ENCODE peak calls at places on chromosome 5, in ten cellular contexts. T, A, O, E, B, H, F, L, M and X are unnamed samples.

GRCh38 chr5:137272831-137273230 is 226.3 kb downstream of the SPOCK1 start:
- DNase-seq in A (no peak), M (no peak), H (no peak), E (no peak), O (no peak), F (no peak), T (no peak), L (no peak), B (no peak), X (no peak)

GRCh38 chr5:102681403-102681983 is 73.6 kb upstream of the PAM start:
- DNase-seq in A (peak; percentile 70), O (peak; percentile 32), M (no peak), E (peak; percentile 64), F (peak; percentile 70), H (peak; percentile 82), T (peak; percentile 81), L (peak; percentile 73), B (peak; percentile 81), X (no peak)

GRCh38 chr5:69265931-69266330 is 31.2 kb downstream of the CDK7 start:
- DNase-seq in B (peak; percentile 94), O (no peak), T (no peak), A (peak; percentile 59), L (no peak), H (no peak), F (no peak), E (no peak), M (no peak), X (peak; percentile 74)

GRCh38 chr5:174177976-174178600 is 132.6 kb downstream of the NSG2 start:
- DNase-seq in T (no peak), B (no peak), M (peak; percentile 37), F (no peak), O (no peak), E (peak; percentile 34), A (no peak), H (no peak), L (no peak), X (peak; percentile 36)

GRCh38 chr5:135262364-135262763 is 136.7 kb downstream of the MACROH2A1 start:
- DNase-seq in M (no peak), E (no peak), A (no peak), F (no peak), L (no peak), H (no peak), B (no peak), O (no peak), T (no peak), X (no peak)

GRCh38 chr5:138660051-138660572 is 84.9 kb upstream of the HSPA9 start:
- DNase-seq in H (no peak), A (no peak), L (no peak), T (no peak), B (no peak), F (no peak), E (no peak), M (no peak), O (no peak), X (no peak)

GRCh38 chr5:14760548-14761002 is 96.1 kb downstream of the OTULIN start:
- DNase-seq in L (no peak), B (no peak), T (no peak), F (no peak), E (no peak), H (no peak), A (no peak), O (peak; percentile 71), M (no peak), X (no peak)

GRCh38 chr5:160082589-160082988 is 36.7 kb downstream of the PWWP2A start:
- DNase-seq in B (peak; percentile 21), T (no peak), H (no peak), A (no peak), E (no peak), O (no peak), F (no peak), L (no peak), M (no peak), X (no peak)

GRCh38 chr5:36417668-36418067 is 116.0 kb upstream of the RANBP3L start:
- DNase-seq in F (no peak), O (no peak), H (no peak), L (no peak), T (no peak), M (no peak), A (peak; percentile 49), E (no peak), B (peak; percentile 93), X (no peak)

GRCh38 chr5:36417221-36417620 is 115.5 kb upstream of the RANBP3L start:
- DNase-seq in M (no peak), H (peak; percentile 43), O (no peak), A (no peak), F (no peak), B (no peak), T (no peak), E (no peak), L (no peak), X (no peak)

GRCh38 chr5:36418172-36418979 is 116.7 kb upstream of the RANBP3L start:
- DNase-seq in E (no peak), L (no peak), M (no peak), O (no peak), T (no peak), A (peak; percentile 24), H (peak; percentile 72), B (no peak), F (no peak), X (no peak)

GRCh38 chr5:36416605-36417004 is 114.9 kb upstream of the RANBP3L start:
- DNase-seq in A (no peak), O (no peak), B (no peak), F (no peak), H (no peak), T (no peak), L (no peak), M (no peak), E (no peak), X (no peak)

DNA sequence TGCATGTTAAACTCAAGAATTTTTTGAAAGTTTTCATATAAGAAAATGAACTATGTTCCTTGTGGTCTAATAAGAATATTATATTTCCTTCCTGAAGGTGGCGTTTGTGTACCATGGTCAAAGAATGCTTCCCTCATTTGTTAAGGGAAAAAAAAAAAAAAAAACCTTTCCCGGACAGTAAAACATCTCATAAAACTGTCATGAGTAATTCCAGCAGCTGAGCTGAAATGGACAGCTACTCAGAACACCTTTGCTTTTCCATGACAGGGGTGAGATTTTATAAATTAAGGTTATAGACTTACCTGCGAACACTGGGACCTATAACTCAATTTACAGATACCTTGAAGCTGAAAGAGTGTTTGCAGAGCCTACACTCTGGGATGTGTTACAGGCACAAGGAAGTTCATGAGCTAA is 113.2 kb upstream of the RANBP3L start:
- DNase-seq in M (no peak), T (no peak), A (peak; percentile 51), H (peak; percentile 74), B (peak; percentile 69), E (no peak), F (no peak), O (no peak), L (peak; percentile 54), X (no peak)
- TF ChIP-seq CTCF in M (no peak), T (peak; percentile 81), A (peak; percentile 64), H (peak; percentile 48), B (no peak), E (peak; percentile 69), F (peak; percentile 47), O (peak; percentile 65), L (peak; percentile 67), X (peak; percentile 68)

GRCh38 chr5:72358925-72359324 is 38.8 kb downstream of the PTCD2 start:
- DNase-seq in B (no peak), L (no peak), M (no peak), H (no peak), O (no peak), A (no peak), T (no peak), E (no peak), F (no peak), X (no peak)

GRCh38 chr5:72356361-72356760 is 36.2 kb downstream of the PTCD2 start:
- DNase-seq in A (no peak), B (no peak), E (no peak), L (no peak), F (no peak), M (no peak), O (no peak), H (no peak), T (no peak), X (no peak)

GRCh38 chr5:72353046-72353445 is 32.9 kb downstream of the PTCD2 start:
- DNase-seq in E (no peak), H (peak; percentile 98), O (no peak), M (no peak), B (no peak), A (no peak), F (no peak), T (no peak), L (peak; percentile 95), X (no peak)

GRCh38 chr5:72355706-72356299 is 35.6 kb downstream of the PTCD2 start:
- DNase-seq in H (peak; percentile 38), L (peak; percentile 22), O (peak; percentile 23), A (peak; percentile 16), B (peak; percentile 61), T (no peak), F (no peak), E (no peak), M (no peak), X (no peak)
- TF ChIP-seq CTCF in H (peak; percentile 41), L (peak; percentile 40), O (peak; percentile 67), A (no peak), B (peak; percentile 81), T (peak; percentile 26), F (peak; percentile 38), E (peak; percentile 68), M (no peak), X (peak; percentile 75)

DNA sequence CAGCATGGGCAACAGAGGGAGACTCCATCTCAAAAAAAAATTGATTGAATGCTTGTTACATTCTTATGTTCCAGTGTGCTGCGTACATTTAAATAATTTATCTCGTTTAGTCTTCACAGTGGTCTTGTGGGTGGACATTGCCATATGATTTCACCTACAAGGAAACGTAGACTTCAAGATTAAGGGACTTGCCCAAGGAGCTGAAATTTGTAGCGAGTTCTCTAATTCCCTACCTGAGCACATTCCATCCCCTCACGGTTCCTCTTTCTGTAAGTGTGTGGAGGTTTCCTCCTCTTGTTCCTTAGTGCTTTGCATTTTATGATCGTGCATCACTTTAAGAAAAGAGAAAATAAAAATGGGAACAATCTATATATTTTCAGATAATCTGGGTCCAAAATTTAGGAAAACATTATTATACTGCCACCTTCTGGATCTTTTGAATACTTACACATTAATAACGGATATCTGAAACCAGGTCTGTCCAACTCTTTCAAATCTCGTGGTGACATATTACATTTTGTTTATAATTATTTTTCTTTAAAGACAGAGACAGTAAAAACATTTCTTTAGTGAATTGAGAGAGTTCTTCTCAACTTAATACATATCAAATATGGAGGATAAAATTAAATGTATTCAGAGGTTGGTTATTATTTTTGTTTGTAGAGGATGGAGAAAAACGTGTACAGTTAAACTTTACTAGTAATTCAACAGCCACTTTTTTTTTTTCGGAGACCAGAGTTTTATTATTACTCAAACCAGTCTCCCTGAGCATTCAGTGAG is 29.9 kb upstream of the C7 start:
- DNase-seq in H (peak; percentile 54), L (peak; percentile 45), T (no peak), B (peak; percentile 46), A (no peak), O (no peak), F (no peak), E (no peak), M (no peak), X (no peak)
- TF ChIP-seq CTCF in H (peak; percentile 41), L (peak; percentile 60), T (peak; percentile 70), B (peak; percentile 46), A (no peak), O (peak; percentile 71), F (peak; percentile 73), E (peak; percentile 67), M (no peak), X (peak; percentile 64)

GRCh38 chr5:151002681-151003502 is 17.5 kb upstream of the GPX3 start:
- DNase-seq in F (no peak), T (no peak), B (no peak), E (peak; percentile 54), M (peak; percentile 81), A (no peak), O (no peak), L (no peak), H (no peak), X (no peak)

GRCh38 chr5:151001436-151001835 is 19.0 kb upstream of the GPX3 start:
- DNase-seq in O (no peak), E (peak; percentile 16), F (no peak), B (no peak), A (no peak), L (no peak), M (peak; percentile 73), T (no peak), H (no peak), X (no peak)

GRCh38 chr5:151004499-151004898 is 15.9 kb upstream of the GPX3 start:
- DNase-seq in M (no peak), A (peak; percentile 19), H (peak; percentile 24), L (no peak), O (no peak), F (no peak), B (no peak), T (no peak), E (no peak), X (no peak)

GRCh38 chr5:151003503-151003860 is 16.9 kb upstream of the GPX3 start:
- DNase-seq in F (no peak), L (no peak), T (no peak), M (no peak), E (no peak), A (no peak), O (no peak), H (no peak), B (no peak), X (no peak)

GRCh38 chr5:151002250-151002649 is 18.1 kb upstream of the GPX3 start:
- DNase-seq in L (peak; percentile 41), O (no peak), A (peak; percentile 44), H (peak; percentile 58), F (no peak), B (peak; percentile 69), T (peak; percentile 58), M (peak; percentile 74), E (peak; percentile 61), X (peak; percentile 44)
- TF ChIP-seq CTCF in L (peak; percentile 64), O (peak; percentile 74), A (peak; percentile 56), H (peak; percentile 49), F (peak; percentile 45), B (peak; percentile 70), T (peak; percentile 83), M (peak; percentile 39), E (peak; percentile 70), X (peak; percentile 59)